ENCODE peak calls at places on chromosome 9, in ten cellular contexts. D, O, K, X, J, C, Z, Q, F and V are unnamed samples.
A peak's percentile ranks its signal among the peaks of the same experiment; 100 is the strongest.

GRCh38 chr9:137589441-137590122 is 730 bp downstream of the ZMYND19 start:
- DNase-seq in D (no peak), O (no peak), K (no peak), X (no peak), J (no peak), C (no peak), Z (no peak), Q (no peak), F (no peak), V (no peak)

GRCh38 chr9:37996050-37996811 is 72.8 kb downstream of the SHB start:
- DNase-seq in D (no peak), O (no peak), K (no peak), X (no peak), J (no peak), C (no peak), Z (no peak), Q (no peak), F (no peak), V (peak; percentile 67)

GRCh38 chr9:76292246-76292645 is 102.0 kb downstream of the RFK start:
- DNase-seq in D (no peak), O (no peak), K (no peak), X (no peak), J (no peak), C (no peak), Z (no peak), Q (no peak), F (no peak), V (no peak)

GRCh38 chr9:94472766-94473165 is 82.1 kb upstream of the PCAT7 start:
- DNase-seq in D (no peak), O (no peak), K (no peak), X (no peak), J (no peak), C (no peak), Z (no peak), Q (no peak), F (no peak), V (no peak)

GRCh38 chr9:98135938-98136337 is 16.9 kb upstream of the TRIM14 start:
- DNase-seq in D (no peak), O (no peak), K (no peak), X (no peak), J (no peak), C (no peak), Z (no peak), Q (no peak), F (no peak), V (no peak)

GRCh38 chr9:121455527-121456239 is 44.0 kb downstream of the GGTA1 start:
- DNase-seq in D (no peak), O (no peak), K (no peak), X (no peak), J (no peak), C (no peak), Z (no peak), Q (no peak), F (peak; percentile 21), V (no peak)

GRCh38 chr9:84136119-84136868 is 155.7 kb downstream of the RMI1 start:
- DNase-seq in D (no peak), O (no peak), K (no peak), X (peak; percentile 65), J (peak; percentile 1), C (peak; percentile 55), Z (no peak), Q (peak; percentile 19), F (no peak), V (no peak)

GRCh38 chr9:38707885-38708640 is 11.9 kb downstream of the FAM240B start:
- DNase-seq in D (no peak), O (no peak), K (no peak), X (no peak), J (no peak), C (no peak), Z (no peak), Q (peak; percentile 49), F (peak; percentile 14), V (no peak)

GRCh38 chr9:107705521-107705920 is 216.0 kb upstream of the KLF4 start:
- DNase-seq in D (peak; percentile 27), O (no peak), K (no peak), X (no peak), J (no peak), C (no peak), Z (no peak), Q (no peak), F (no peak), V (no peak)

GRCh38 chr9:121774715-121775613 is 123.5 kb downstream of the DAB2IP start:
- DNase-seq in D (no peak), O (no peak), K (no peak), X (no peak), J (peak; percentile 24), C (no peak), Z (peak; percentile 2), Q (no peak), F (no peak), V (peak; percentile 3)

GRCh38 chr9:5482194-5482593 is 28.1 kb upstream of the PDCD1LG2 start:
- DNase-seq in D (no peak), O (no peak), K (no peak), X (no peak), J (no peak), C (no peak), Z (no peak), Q (no peak), F (no peak), V (no peak)

GRCh38 chr9:4600363-4600762 is 61.7 kb upstream of the PLPP6 start:
- DNase-seq in D (no peak), O (no peak), K (no peak), X (no peak), J (no peak), C (no peak), Z (no peak), Q (no peak), F (no peak), V (no peak)

GRCh38 chr9:81829201-81829882 is 98.9 kb upstream of the SPATA31D4 start:
- DNase-seq in D (no peak), O (no peak), K (no peak), X (no peak), J (no peak), C (no peak), Z (no peak), Q (no peak), F (no peak), V (no peak)